ENCODE peak calls at places on chromosomes 11 and 22, in nine cellular contexts. One of them, this sample, is unnamed.

GRCh38 chr11:11618973-11619435 is 2.8 kb downstream of the GALNT18 start:
- DNase-seq in AG04450: no peak
- DNase-seq in adrenal gland: no peak
- DNase-seq in body of pancreas: no peak
- DNase-seq in pancreas: no peak
- DNase-seq in CD8-positive, alpha-beta memory T cell: no peak
- DNase-seq in GM23248: no peak
- DNase-seq in adipocyte: no peak
- DNase-seq in choroid plexus epithelial cell: no peak
- DNase-seq in this sample: peak

GRCh38 chr22:45878051-45878764 is 98.8 kb downstream of the WNT7B start:
- DNase-seq in pancreas: peak
- DNase-seq in adipocyte: no peak
- DNase-seq in choroid plexus epithelial cell: no peak
- DNase-seq in adrenal gland: peak
- DNase-seq in body of pancreas: no peak
- DNase-seq in CD8-positive, alpha-beta memory T cell: no peak
- DNase-seq in GM23248: no peak
- DNase-seq in AG04450: no peak
- DNase-seq in this sample: no peak

GRCh38 chr11:8814923-8815240 is 96.1 kb upstream of the AKIP1 start:
- DNase-seq in body of pancreas: no peak
- DNase-seq in GM23248: peak
- DNase-seq in adipocyte: peak
- DNase-seq in choroid plexus epithelial cell: no peak
- DNase-seq in adrenal gland: peak
- DNase-seq in pancreas: no peak
- DNase-seq in AG04450: no peak
- DNase-seq in CD8-positive, alpha-beta memory T cell: no peak
- DNase-seq in this sample: no peak

GRCh38 chr22:19576460-19577421 is 52.5 kb upstream of the CLDN5 start:
- DNase-seq in CD8-positive, alpha-beta memory T cell: no peak
- DNase-seq in choroid plexus epithelial cell: peak
- DNase-seq in adrenal gland: peak
- DNase-seq in GM23248: peak
- DNase-seq in adipocyte: peak
- DNase-seq in pancreas: no peak
- DNase-seq in AG04450: no peak
- DNase-seq in body of pancreas: no peak
- DNase-seq in this sample: peak

GRCh38 chr11:5234390-5234834 is at the start of gene HBD:
- DNase-seq in adipocyte: peak
- DNase-seq in pancreas: no peak
- DNase-seq in AG04450: peak
- DNase-seq in choroid plexus epithelial cell: peak
- DNase-seq in CD8-positive, alpha-beta memory T cell: no peak
- DNase-seq in body of pancreas: no peak
- DNase-seq in adrenal gland: no peak
- DNase-seq in GM23248: peak
- DNase-seq in this sample: no peak

GRCh38 chr11:113444469-113445122 is 30.6 kb downstream of the DRD2 start:
- DNase-seq in adipocyte: no peak
- DNase-seq in AG04450: no peak
- DNase-seq in adrenal gland: no peak
- DNase-seq in body of pancreas: no peak
- DNase-seq in CD8-positive, alpha-beta memory T cell: no peak
- DNase-seq in pancreas: no peak
- DNase-seq in GM23248: no peak
- DNase-seq in choroid plexus epithelial cell: no peak
- DNase-seq in this sample: no peak

GRCh38 chr11:9276571-9276970 is 11.4 kb upstream of the DENND5A start:
- DNase-seq in body of pancreas: no peak
- DNase-seq in GM23248: no peak
- DNase-seq in choroid plexus epithelial cell: no peak
- DNase-seq in AG04450: no peak
- DNase-seq in adipocyte: no peak
- DNase-seq in adrenal gland: no peak
- DNase-seq in pancreas: no peak
- DNase-seq in CD8-positive, alpha-beta memory T cell: no peak
- DNase-seq in this sample: peak

GRCh38 chr22:42308887-42309468 is 38.5 kb upstream of the TCF20 start:
- DNase-seq in adrenal gland: no peak
- DNase-seq in body of pancreas: no peak
- DNase-seq in AG04450: no peak
- DNase-seq in choroid plexus epithelial cell: no peak
- DNase-seq in GM23248: no peak
- DNase-seq in pancreas: no peak
- DNase-seq in adipocyte: no peak
- DNase-seq in CD8-positive, alpha-beta memory T cell: no peak
- DNase-seq in this sample: no peak

GRCh38 chr22:48491451-48491941 is 1336.2 kb downstream of the BRD1 start:
- DNase-seq in CD8-positive, alpha-beta memory T cell: no peak
- DNase-seq in GM23248: peak
- DNase-seq in choroid plexus epithelial cell: no peak
- DNase-seq in adrenal gland: no peak
- DNase-seq in AG04450: no peak
- DNase-seq in body of pancreas: no peak
- DNase-seq in adipocyte: peak
- DNase-seq in pancreas: no peak
- DNase-seq in this sample: no peak

GRCh38 chr11:69534166-69534530 is 52.7 kb downstream of the LINC01488 start:
- DNase-seq in adrenal gland: no peak
- DNase-seq in adipocyte: no peak
- DNase-seq in body of pancreas: peak
- DNase-seq in choroid plexus epithelial cell: no peak
- DNase-seq in GM23248: no peak
- DNase-seq in CD8-positive, alpha-beta memory T cell: no peak
- DNase-seq in pancreas: no peak
- DNase-seq in AG04450: no peak
- DNase-seq in this sample: no peak

GRCh38 chr11:67367014-67367835 is 6.2 kb downstream of the CLCF1 start:
- DNase-seq in CD8-positive, alpha-beta memory T cell: no peak
- DNase-seq in body of pancreas: no peak
- DNase-seq in adrenal gland: no peak
- DNase-seq in GM23248: peak
- DNase-seq in pancreas: no peak
- DNase-seq in adipocyte: peak
- DNase-seq in choroid plexus epithelial cell: no peak
- DNase-seq in AG04450: no peak
- DNase-seq in this sample: no peak

GRCh38 chr11:111967651-111968050 is 30.5 kb downstream of the DIXDC1 start:
- DNase-seq in adipocyte: no peak
- DNase-seq in body of pancreas: no peak
- DNase-seq in CD8-positive, alpha-beta memory T cell: no peak
- DNase-seq in choroid plexus epithelial cell: no peak
- DNase-seq in pancreas: no peak
- DNase-seq in adrenal gland: no peak
- DNase-seq in GM23248: no peak
- DNase-seq in AG04450: no peak
- DNase-seq in this sample: no peak

GRCh38 chr11:132032555-132032954 is 662.1 kb downstream of the NTM start:
- DNase-seq in adipocyte: peak
- DNase-seq in pancreas: no peak
- DNase-seq in CD8-positive, alpha-beta memory T cell: no peak
- DNase-seq in choroid plexus epithelial cell: peak
- DNase-seq in adrenal gland: no peak
- DNase-seq in AG04450: peak
- DNase-seq in GM23248: peak
- DNase-seq in body of pancreas: no peak
- DNase-seq in this sample: no peak

GRCh38 chr22:37425800-37426531 is 1.3 kb downstream of the ELFN2 start:
- DNase-seq in CD8-positive, alpha-beta memory T cell: no peak
- DNase-seq in GM23248: no peak
- DNase-seq in AG04450: no peak
- DNase-seq in adipocyte: no peak
- DNase-seq in body of pancreas: no peak
- DNase-seq in adrenal gland: no peak
- DNase-seq in choroid plexus epithelial cell: peak
- DNase-seq in pancreas: no peak
- DNase-seq in this sample: no peak

GRCh38 chr11:83549984-83550667 is 264.0 kb upstream of the CCDC90B start:
- DNase-seq in adipocyte: no peak
- DNase-seq in adrenal gland: no peak
- DNase-seq in CD8-positive, alpha-beta memory T cell: no peak
- DNase-seq in body of pancreas: no peak
- DNase-seq in GM23248: no peak
- DNase-seq in choroid plexus epithelial cell: no peak
- DNase-seq in AG04450: no peak
- DNase-seq in pancreas: peak
- DNase-seq in this sample: no peak

GRCh38 chr11:75200531-75200930 is 40.0 kb upstream of the TPBGL start:
- DNase-seq in CD8-positive, alpha-beta memory T cell: no peak
- DNase-seq in adipocyte: no peak
- DNase-seq in body of pancreas: no peak
- DNase-seq in choroid plexus epithelial cell: no peak
- DNase-seq in GM23248: no peak
- DNase-seq in pancreas: no peak
- DNase-seq in AG04450: no peak
- DNase-seq in adrenal gland: no peak
- DNase-seq in this sample: no peak

GRCh38 chr11:123357353-123357989 is 72.6 kb upstream of the GRAMD1B start:
- DNase-seq in pancreas: no peak
- DNase-seq in choroid plexus epithelial cell: no peak
- DNase-seq in body of pancreas: no peak
- DNase-seq in adrenal gland: no peak
- DNase-seq in GM23248: no peak
- DNase-seq in adipocyte: no peak
- DNase-seq in AG04450: no peak
- DNase-seq in CD8-positive, alpha-beta memory T cell: no peak
- DNase-seq in this sample: no peak
- H3K4me3 ChIP-seq in pancreas: no peak
- H3K4me3 ChIP-seq in choroid plexus epithelial cell: no peak
- H3K4me3 ChIP-seq in body of pancreas: no peak
- H3K4me3 ChIP-seq in adrenal gland: no peak
- H3K4me3 ChIP-seq in GM23248: peak
- H3K4me3 ChIP-seq in adipocyte: peak
- H3K4me3 ChIP-seq in AG04450: no peak
- H3K4me3 ChIP-seq in CD8-positive, alpha-beta memory T cell: peak
- H3K4me3 ChIP-seq in this sample: peak

GRCh38 chr11:19345519-19345847 is 104.7 kb upstream of the E2F8 start:
- DNase-seq in adrenal gland: no peak
- DNase-seq in body of pancreas: no peak
- DNase-seq in AG04450: no peak
- DNase-seq in GM23248: peak
- DNase-seq in pancreas: no peak
- DNase-seq in choroid plexus epithelial cell: no peak
- DNase-seq in CD8-positive, alpha-beta memory T cell: no peak
- DNase-seq in adipocyte: peak
- DNase-seq in this sample: no peak
- H3K4me3 ChIP-seq in adrenal gland: no peak
- H3K4me3 ChIP-seq in body of pancreas: no peak
- H3K4me3 ChIP-seq in AG04450: peak
- H3K4me3 ChIP-seq in GM23248: peak
- H3K4me3 ChIP-seq in pancreas: no peak
- H3K4me3 ChIP-seq in choroid plexus epithelial cell: peak
- H3K4me3 ChIP-seq in CD8-positive, alpha-beta memory T cell: no peak
- H3K4me3 ChIP-seq in adipocyte: peak
- H3K4me3 ChIP-seq in this sample: no peak

GRCh38 chr11:125166903-125167291 is 2.3 kb downstream of the PKNOX2 start:
- DNase-seq in AG04450: no peak
- DNase-seq in adrenal gland: no peak
- DNase-seq in GM23248: no peak
- DNase-seq in pancreas: no peak
- DNase-seq in choroid plexus epithelial cell: no peak
- DNase-seq in body of pancreas: no peak
- DNase-seq in CD8-positive, alpha-beta memory T cell: no peak
- DNase-seq in adipocyte: no peak
- DNase-seq in this sample: no peak
- H3K4me3 ChIP-seq in AG04450: peak
- H3K4me3 ChIP-seq in adrenal gland: no peak
- H3K4me3 ChIP-seq in GM23248: peak
- H3K4me3 ChIP-seq in pancreas: peak
- H3K4me3 ChIP-seq in choroid plexus epithelial cell: peak
- H3K4me3 ChIP-seq in body of pancreas: peak
- H3K4me3 ChIP-seq in CD8-positive, alpha-beta memory T cell: no peak
- H3K4me3 ChIP-seq in adipocyte: peak
- H3K4me3 ChIP-seq in this sample: no peak

GRCh38 chr11:118612378-118612777 is 5.0 kb downstream of the PHLDB1 start:
- DNase-seq in pancreas: no peak
- DNase-seq in AG04450: no peak
- DNase-seq in choroid plexus epithelial cell: no peak
- DNase-seq in CD8-positive, alpha-beta memory T cell: no peak
- DNase-seq in adipocyte: peak
- DNase-seq in body of pancreas: no peak
- DNase-seq in adrenal gland: peak
- DNase-seq in GM23248: peak
- DNase-seq in this sample: no peak

GRCh38 chr11:118608268-118609214 is 1.1 kb downstream of the PHLDB1 start:
- DNase-seq in adipocyte: peak
- DNase-seq in choroid plexus epithelial cell: peak
- DNase-seq in AG04450: no peak
- DNase-seq in body of pancreas: peak
- DNase-seq in pancreas: no peak
- DNase-seq in GM23248: peak
- DNase-seq in adrenal gland: peak
- DNase-seq in CD8-positive, alpha-beta memory T cell: peak
- DNase-seq in this sample: peak

GRCh38 chr11:118609380-118610219 is 2.2 kb downstream of the PHLDB1 start:
- DNase-seq in adrenal gland: peak
- DNase-seq in CD8-positive, alpha-beta memory T cell: peak
- DNase-seq in pancreas: no peak
- DNase-seq in choroid plexus epithelial cell: no peak
- DNase-seq in body of pancreas: no peak
- DNase-seq in adipocyte: peak
- DNase-seq in AG04450: no peak
- DNase-seq in GM23248: peak
- DNase-seq in this sample: no peak

GRCh38 chr11:118610220-118610772 is 2.9 kb downstream of the PHLDB1 start:
- DNase-seq in AG04450: no peak
- DNase-seq in adipocyte: peak
- DNase-seq in choroid plexus epithelial cell: no peak
- DNase-seq in CD8-positive, alpha-beta memory T cell: peak
- DNase-seq in GM23248: peak
- DNase-seq in adrenal gland: peak
- DNase-seq in body of pancreas: no peak
- DNase-seq in pancreas: no peak
- DNase-seq in this sample: no peak

GRCh38 chr11:118610773-118611432 is 3.5 kb downstream of the PHLDB1 start:
- DNase-seq in AG04450: no peak
- DNase-seq in GM23248: peak
- DNase-seq in body of pancreas: peak
- DNase-seq in adrenal gland: peak
- DNase-seq in adipocyte: peak
- DNase-seq in CD8-positive, alpha-beta memory T cell: peak
- DNase-seq in pancreas: peak
- DNase-seq in choroid plexus epithelial cell: peak
- DNase-seq in this sample: peak
- H3K4me3 ChIP-seq in AG04450: peak
- H3K4me3 ChIP-seq in GM23248: peak
- H3K4me3 ChIP-seq in body of pancreas: peak
- H3K4me3 ChIP-seq in adrenal gland: peak
- H3K4me3 ChIP-seq in adipocyte: peak
- H3K4me3 ChIP-seq in CD8-positive, alpha-beta memory T cell: peak
- H3K4me3 ChIP-seq in pancreas: peak
- H3K4me3 ChIP-seq in choroid plexus epithelial cell: peak
- H3K4me3 ChIP-seq in this sample: no peak